ENCODE peak calls at places on chromosomes 5 and 9, in four cellular contexts. J is endothelial cell of umbilical vein, P is body of pancreas, E is right lobe of liver. R is an unnamed sample.
A peak's percentile ranks its signal among the peaks of the same experiment; 100 is the strongest.

GRCh38 chr5:122053181-122054109 is 24.6 kb downstream of the LOX start:
- DNase-seq in J (peak; percentile 40), P (peak; percentile 4), E (no peak), R (no peak)

GRCh38 chr5:107425541-107426031 is 245.2 kb downstream of the EFNA5 start:
- DNase-seq in E (no peak), P (no peak), J (peak; percentile 93), R (no peak)

GRCh38 chr9:84271004-84271886 is 69.3 kb downstream of the SLC28A3 start:
- DNase-seq in E (no peak), P (peak; percentile 77), J (peak; percentile 12), R (peak; percentile 27)

GRCh38 chr5:132681476-132681831 is 7.7 kb downstream of the IL4 start:
- DNase-seq in P (no peak), E (no peak), J (no peak), R (no peak)

GRCh38 chr9:114031037-114031436 is 47.1 kb downstream of the AMBP start:
- DNase-seq in P (no peak), E (no peak), J (no peak), R (no peak)

GRCh38 chr5:88675758-88676636 is 207.0 kb downstream of the MEF2C start:
- DNase-seq in P (peak; percentile 49), E (no peak), J (no peak), R (peak; percentile 59)

GRCh38 chr9:129224618-129225017 is 46.6 kb upstream of the IER5L start:
- DNase-seq in P (no peak), E (no peak), J (no peak), R (no peak)

GRCh38 chr5:153159611-153160010 is 330.9 kb upstream of the GRIA1 start:
- DNase-seq in E (no peak), J (no peak), P (no peak), R (no peak)

GRCh38 chr9:130499804-130500263 is 55.1 kb downstream of the ASS1 start:
- DNase-seq in P (peak; percentile 83), E (peak; percentile 87), J (no peak), R (peak; percentile 98)

GRCh38 chr5:170638454-170639220 is 134.8 kb downstream of the KCNIP1 start:
- DNase-seq in J (peak; percentile 44), E (peak; percentile 67), P (peak; percentile 55), R (peak; percentile 58)

GRCh38 chr9:26271495-26272122 is 593.4 kb upstream of the TUSC1 start:
- DNase-seq in E (no peak), J (no peak), P (no peak), R (no peak)

GRCh38 chr5:134568761-134569725 is 43.6 kb downstream of the JADE2 start:
- DNase-seq in E (peak; percentile 98), J (peak; percentile 83), P (peak; percentile 82), R (peak; percentile 68)

GRCh38 chr5:154543380-154543779 is 65.4 kb upstream of the HAND1 start:
- DNase-seq in E (no peak), P (no peak), J (no peak), R (no peak)

GRCh38 chr5:126516852-126517251 is 78.2 kb downstream of the ALDH7A1 start:
- DNase-seq in J (no peak), E (no peak), P (no peak), R (no peak)

GRCh38 chr5:123209163-123210013 is 120.3 kb downstream of the PRDM6 start:
- DNase-seq in E (no peak), P (no peak), J (peak; percentile 59), R (peak; percentile 4)

GRCh38 chr5:98391921-98392625 is 381.4 kb upstream of the RGMB start:
- DNase-seq in E (no peak), J (no peak), P (no peak), R (no peak)

GRCh38 chr9:120569556-120569955 is 10.4 kb downstream of the CDK5RAP2 start:
- DNase-seq in E (no peak), P (no peak), J (no peak), R (no peak)

GRCh38 chr9:129143461-129143927 is 32.3 kb downstream of the PTPA start:
- DNase-seq in E (peak; percentile 71), J (peak; percentile 70), P (peak; percentile 51), R (no peak)

GRCh38 chr9:124014355-124015026 is 2.9 kb downstream of the LHX2 start:
- DNase-seq in J (no peak), P (no peak), E (no peak), R (no peak)

GRCh38 chr9:81849631-81850259 is 78.5 kb upstream of the SPATA31D4 start:
- DNase-seq in P (no peak), J (peak; percentile 25), E (no peak), R (no peak)

GRCh38 chr9:85430659-85431370 is 310.9 kb downstream of the AGTPBP1 start:
- DNase-seq in P (no peak), J (peak; percentile 42), E (no peak), R (no peak)

GRCh38 chr9:136549010-136549980 is 3.4 kb upstream of the NOTCH1 start:
- DNase-seq in J (no peak), P (no peak), E (no peak), R (no peak)

GRCh38 chr9:36263662-36264061 is 5.4 kb upstream of the GNE start:
- DNase-seq in J (no peak), P (no peak), E (no peak), R (no peak)

GRCh38 chr9:36258170-36258988 is at the start of gene GNE:
- DNase-seq in E (peak; percentile 99), P (peak; percentile 97), J (peak; percentile 95), R (peak; percentile 90)

GRCh38 chr9:36264896-36265295 is 6.6 kb upstream of the GNE start:
- DNase-seq in P (no peak), E (no peak), J (no peak), R (no peak)

GRCh38 chr9:36258989-36259315 is 704 bp upstream of the GNE start:
- DNase-seq in E (no peak), J (no peak), P (peak; percentile 8), R (no peak)
- H3K4me3 ChIP-seq in E (peak overlapping the region; percentile 88), J (peak overlapping the region; percentile 66), P (no peak overlapping the region), R (no peak overlapping the region)

GRCh38 chr5:173498871-173499470 is 117.5 kb downstream of the BOD1 start:
- DNase-seq in J (no peak), P (no peak), E (no peak), R (no peak)
- H3K4me1 ChIP-seq in J (no peaks in the 10 kb centered on the region), P (peaks cover 77% of the 10 kb centered on the region), E (peaks cover 17% of the 10 kb centered on the region), R (no peaks in the 10 kb centered on the region)

DNA sequence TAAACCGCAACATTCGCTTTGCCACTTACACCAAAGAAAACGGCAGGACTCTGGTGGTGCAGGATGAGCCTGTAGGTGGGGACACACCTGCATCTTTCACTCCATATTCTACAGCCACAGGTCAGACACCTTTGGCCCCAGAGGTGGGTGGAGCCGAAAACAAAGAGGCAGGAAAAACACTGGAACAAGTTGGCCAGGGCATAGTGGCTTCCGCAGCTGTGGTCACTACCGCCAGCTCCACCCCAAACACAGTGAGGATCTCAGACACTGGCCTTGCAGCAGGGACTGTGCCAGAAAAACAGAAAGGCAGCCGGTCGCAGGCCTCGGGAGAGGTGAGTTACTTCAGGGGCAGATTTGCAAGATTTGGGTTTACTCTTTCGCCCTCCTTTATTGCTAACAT is 33.8 kb downstream of the KDM3B start:
- DNase-seq in P (no peak), J (peak; percentile 35), E (no peak), R (no peak)
- H3K36me3 ChIP-seq in P (peaks cover 30% of the 10 kb centered on the region), J (peaks cover 3% of the 10 kb centered on the region), E (peaks cover 12% of the 10 kb centered on the region), R (peaks cover 17% of the 10 kb centered on the region)

GRCh38 chr5:41509399-41510175 is 814 bp downstream of the PLCXD3 start:
- DNase-seq in P (no peak), J (no peak), E (no peak), R (no peak)
- H3K4me3 ChIP-seq in P (no peak overlapping the region), J (no peak overlapping the region), E (peak overlapping the region; percentile 32), R (no peak overlapping the region)

GRCh38 chr5:96966801-96967200 is 30.9 kb downstream of the LNPEP start:
- DNase-seq in P (no peak), J (no peak), E (no peak), R (no peak)
- H3K4me1 ChIP-seq in P (peaks cover 24% of the 10 kb centered on the region), J (peaks cover 34% of the 10 kb centered on the region), E (no peaks in the 10 kb centered on the region), R (peaks cover 14% of the 10 kb centered on the region)

DNA sequence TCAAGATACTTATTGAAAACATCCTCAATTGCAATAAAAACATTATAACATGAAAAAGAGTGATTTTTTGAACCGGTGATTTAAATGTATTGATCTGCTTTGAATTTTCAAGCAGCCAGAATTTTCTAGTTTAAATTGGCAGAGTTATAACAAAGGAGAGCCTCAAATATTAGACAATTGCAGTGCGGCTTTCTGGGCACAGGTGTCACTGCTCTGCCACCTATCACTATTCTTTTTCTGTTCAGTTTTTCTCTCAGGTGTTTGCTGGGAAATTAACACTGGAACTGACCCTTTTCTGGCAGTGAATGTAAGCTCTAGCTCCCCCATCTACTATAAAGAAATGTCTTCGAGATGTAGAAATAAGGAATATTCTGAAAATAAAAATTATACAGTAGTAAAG is 23.0 kb downstream of the ZBED3 start:
- DNase-seq in E (no peak), P (no peak), J (no peak), R (no peak)
- H3K36me3 ChIP-seq in E (no peaks in the 10 kb centered on the region), P (peaks cover 9% of the 10 kb centered on the region), J (peaks cover 8% of the 10 kb centered on the region), R (peaks cover 3% of the 10 kb centered on the region)

GRCh38 chr5:50445281-50445949 is 4.3 kb upstream of the EMB start:
- DNase-seq in P (no peak), E (no peak), J (no peak), R (peak; percentile 47)
- H3K4me3 ChIP-seq in P (no peak overlapping the region), E (no peak overlapping the region), J (no peak overlapping the region), R (no peak overlapping the region)

DNA sequence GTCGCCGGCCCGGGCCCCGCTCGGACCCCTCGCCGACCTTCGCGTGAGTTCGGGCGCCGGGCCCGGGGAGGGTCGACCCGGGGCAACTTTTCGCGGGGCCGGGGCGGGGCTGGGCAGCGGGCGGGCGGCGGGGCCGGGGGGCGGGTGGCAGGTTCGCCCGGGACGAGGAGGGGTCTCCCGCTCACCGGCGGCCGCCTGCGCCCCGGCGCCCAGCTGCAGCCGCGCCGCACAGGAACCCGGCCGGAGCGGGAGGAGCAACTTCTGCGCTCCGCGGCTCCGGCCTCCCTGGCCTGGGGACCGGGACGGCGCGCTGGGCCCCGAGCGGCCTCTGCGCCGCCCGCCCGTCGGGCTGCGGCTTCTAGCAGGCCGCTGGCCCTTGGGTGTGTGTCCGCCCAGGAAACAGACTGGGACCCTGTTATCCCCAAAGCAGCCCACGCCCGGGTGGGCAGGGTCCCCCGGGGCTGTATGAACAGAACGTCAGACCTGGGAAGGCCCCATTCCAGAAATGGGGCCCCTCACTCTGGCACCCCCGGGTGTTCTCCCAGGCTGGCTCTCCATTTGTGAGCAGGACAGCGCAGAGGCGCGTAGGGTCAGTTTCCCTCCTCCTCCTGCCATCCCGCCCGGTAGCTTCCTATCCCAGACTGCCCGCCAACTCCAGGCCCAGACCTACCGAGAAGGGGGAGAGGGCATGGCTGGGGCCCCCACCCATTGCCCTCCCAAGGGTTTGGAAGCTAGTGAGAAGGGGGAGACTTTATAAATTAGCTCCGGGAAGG is 685 bp downstream of the RXRA start:
- DNase-seq in J (peak; percentile 43), E (peak; percentile 58), P (no peak), R (peak; percentile 30)
- H3K4me1 ChIP-seq in J (peaks cover 21% of the 10 kb centered on the region), E (peaks cover 49% of the 10 kb centered on the region), P (peaks cover 73% of the 10 kb centered on the region), R (peaks cover 21% of the 10 kb centered on the region)